ENCODE peak calls at places on chromosomes 4 and X, in eight cellular contexts. One of them, this sample, is unnamed.

GRCh38 chrX:35380808-35381700 is 417.1 kb upstream of the MAGEB16 start:
- DNase-seq in epithelial cell of esophagus: peak; percentile 46
- DNase-seq in fibroblast of villous mesenchyme: peak; percentile 0
- DNase-seq in choroid plexus epithelial cell: peak; percentile 26
- DNase-seq in Jurkat, Clone E6-1: peak; percentile 11
- DNase-seq in body of pancreas: peak; percentile 44
- DNase-seq in HL-60: peak; percentile 6
- DNase-seq in AG10803: peak; percentile 1
- DNase-seq in this sample: no peak

GRCh38 chrX:23373129-23373804 is 38.6 kb downstream of the PTCHD1 start:
- DNase-seq in epithelial cell of esophagus: peak; percentile 85
- DNase-seq in fibroblast of villous mesenchyme: peak; percentile 27
- DNase-seq in choroid plexus epithelial cell: peak; percentile 81
- DNase-seq in Jurkat, Clone E6-1: no peak
- DNase-seq in body of pancreas: no peak
- DNase-seq in HL-60: no peak
- DNase-seq in AG10803: peak; percentile 26
- DNase-seq in this sample: no peak

GRCh38 chr4:85409251-85409650 is 65.7 kb upstream of the ARHGAP24 start:
- DNase-seq in epithelial cell of esophagus: no peak
- DNase-seq in fibroblast of villous mesenchyme: peak; percentile 40
- DNase-seq in choroid plexus epithelial cell: peak; percentile 16
- DNase-seq in Jurkat, Clone E6-1: no peak
- DNase-seq in body of pancreas: no peak
- DNase-seq in HL-60: no peak
- DNase-seq in AG10803: no peak
- DNase-seq in this sample: no peak

GRCh38 chr4:54085284-54085683 is 14.7 kb upstream of the GSX2 start:
- DNase-seq in epithelial cell of esophagus: peak; percentile 96
- DNase-seq in fibroblast of villous mesenchyme: peak; percentile 71
- DNase-seq in choroid plexus epithelial cell: peak; percentile 93
- DNase-seq in Jurkat, Clone E6-1: no peak
- DNase-seq in body of pancreas: no peak
- DNase-seq in HL-60: no peak
- DNase-seq in AG10803: peak; percentile 88
- DNase-seq in this sample: no peak

GRCh38 chr4:35730414-35730813 is 513.9 kb downstream of the ARAP2 start:
- DNase-seq in epithelial cell of esophagus: no peak
- DNase-seq in fibroblast of villous mesenchyme: no peak
- DNase-seq in choroid plexus epithelial cell: no peak
- DNase-seq in Jurkat, Clone E6-1: no peak
- DNase-seq in body of pancreas: no peak
- DNase-seq in HL-60: no peak
- DNase-seq in AG10803: no peak
- DNase-seq in this sample: no peak

GRCh38 chr4:76950846-76951321 is 1.3 kb downstream of the SEPTIN11 start:
- DNase-seq in epithelial cell of esophagus: peak; percentile 32
- DNase-seq in fibroblast of villous mesenchyme: peak; percentile 65
- DNase-seq in choroid plexus epithelial cell: peak; percentile 67
- DNase-seq in Jurkat, Clone E6-1: no peak
- DNase-seq in body of pancreas: peak; percentile 13
- DNase-seq in HL-60: peak; percentile 22
- DNase-seq in AG10803: peak; percentile 76
- DNase-seq in this sample: peak; percentile 16

GRCh38 chr4:25320374-25321172 is 8.0 kb downstream of the ZCCHC4 start:
- DNase-seq in epithelial cell of esophagus: peak; percentile 91
- DNase-seq in fibroblast of villous mesenchyme: peak; percentile 77
- DNase-seq in choroid plexus epithelial cell: peak; percentile 97
- DNase-seq in Jurkat, Clone E6-1: no peak
- DNase-seq in body of pancreas: no peak
- DNase-seq in HL-60: peak; percentile 67
- DNase-seq in AG10803: peak; percentile 67
- DNase-seq in this sample: no peak

GRCh38 chrX:69357293-69357692 is 146.8 kb upstream of the NALF2 start:
- DNase-seq in epithelial cell of esophagus: peak; percentile 2
- DNase-seq in fibroblast of villous mesenchyme: no peak
- DNase-seq in choroid plexus epithelial cell: no peak
- DNase-seq in Jurkat, Clone E6-1: no peak
- DNase-seq in body of pancreas: no peak
- DNase-seq in HL-60: no peak
- DNase-seq in AG10803: no peak
- DNase-seq in this sample: no peak

GRCh38 chrX:23820235-23820782 is 37.3 kb downstream of the SAT1 start:
- DNase-seq in epithelial cell of esophagus: peak; percentile 48
- DNase-seq in fibroblast of villous mesenchyme: peak; percentile 28
- DNase-seq in choroid plexus epithelial cell: peak; percentile 55
- DNase-seq in Jurkat, Clone E6-1: peak; percentile 45
- DNase-seq in body of pancreas: no peak
- DNase-seq in HL-60: no peak
- DNase-seq in AG10803: no peak
- DNase-seq in this sample: no peak

GRCh38 chr4:162803378-162803777 is 363.3 kb downstream of the NAF1 start:
- DNase-seq in epithelial cell of esophagus: no peak
- DNase-seq in fibroblast of villous mesenchyme: no peak
- DNase-seq in choroid plexus epithelial cell: no peak
- DNase-seq in Jurkat, Clone E6-1: no peak
- DNase-seq in body of pancreas: no peak
- DNase-seq in HL-60: no peak
- DNase-seq in AG10803: no peak
- DNase-seq in this sample: no peak

GRCh38 chr4:71553605-71554004 is 214.8 kb downstream of the SLC4A4 start:
- DNase-seq in epithelial cell of esophagus: peak; percentile 59
- DNase-seq in fibroblast of villous mesenchyme: peak; percentile 27
- DNase-seq in choroid plexus epithelial cell: peak; percentile 51
- DNase-seq in Jurkat, Clone E6-1: peak; percentile 28
- DNase-seq in body of pancreas: no peak
- DNase-seq in HL-60: no peak
- DNase-seq in AG10803: peak; percentile 71
- DNase-seq in this sample: no peak

GRCh38 chr4:88802585-88803285 is 105.1 kb upstream of the NAP1L5 start:
- DNase-seq in epithelial cell of esophagus: no peak
- DNase-seq in fibroblast of villous mesenchyme: no peak
- DNase-seq in choroid plexus epithelial cell: peak; percentile 48
- DNase-seq in Jurkat, Clone E6-1: no peak
- DNase-seq in body of pancreas: no peak
- DNase-seq in HL-60: no peak
- DNase-seq in AG10803: peak; percentile 18
- DNase-seq in this sample: no peak

GRCh38 chr4:147760695-147761094 is 28.8 kb downstream of the ARHGAP10 start:
- DNase-seq in epithelial cell of esophagus: no peak
- DNase-seq in fibroblast of villous mesenchyme: no peak
- DNase-seq in choroid plexus epithelial cell: no peak
- DNase-seq in Jurkat, Clone E6-1: no peak
- DNase-seq in body of pancreas: peak; percentile 77
- DNase-seq in HL-60: no peak
- DNase-seq in AG10803: no peak
- DNase-seq in this sample: peak; percentile 40

DNA sequence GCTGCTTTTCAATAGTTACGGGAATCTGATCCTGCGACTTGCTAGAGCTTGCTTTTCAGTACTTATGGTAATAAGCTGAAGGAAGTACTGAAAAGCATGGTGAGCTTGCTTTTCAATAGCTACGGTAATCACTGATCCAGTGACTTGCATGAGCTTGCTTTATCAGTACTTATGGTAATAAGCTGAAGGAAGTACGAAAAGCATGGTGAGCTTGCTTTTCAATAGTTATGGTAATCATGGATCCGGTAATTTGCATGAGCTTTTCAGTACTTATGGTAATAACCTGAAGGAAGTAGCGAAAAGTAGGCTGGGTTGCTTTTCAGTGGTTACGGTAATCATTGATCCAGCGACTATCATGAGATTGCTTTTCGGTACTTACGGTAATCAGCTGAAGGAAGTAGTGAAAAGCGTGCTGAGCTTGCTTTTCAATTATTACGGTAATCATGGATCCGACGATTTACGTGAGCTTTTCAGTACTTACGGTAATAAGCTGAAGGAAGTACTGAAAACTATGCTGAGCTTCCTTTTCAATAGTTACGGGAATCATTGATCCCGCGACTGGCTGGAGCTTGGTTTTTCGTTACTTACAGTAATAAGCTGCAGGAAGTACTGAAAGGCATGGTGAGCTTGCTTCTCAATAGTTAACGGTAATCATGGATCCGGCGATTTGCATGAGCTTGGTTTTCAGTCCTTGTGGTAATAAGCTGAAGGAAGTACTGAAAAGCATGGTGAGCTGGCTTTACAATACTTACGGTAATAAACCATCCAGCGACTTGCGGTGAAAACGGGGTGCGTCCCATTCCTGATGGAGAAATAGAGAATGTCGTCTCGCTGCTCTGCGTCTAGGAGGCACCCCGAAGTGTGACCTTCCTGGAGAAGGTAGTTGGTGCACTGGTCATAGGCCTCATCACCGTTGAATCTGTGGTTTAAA is 6.5 kb downstream of the CRLF2 start:
- DNase-seq in epithelial cell of esophagus: peak; percentile 64
- DNase-seq in fibroblast of villous mesenchyme: peak; percentile 60
- DNase-seq in choroid plexus epithelial cell: peak; percentile 82
- DNase-seq in Jurkat, Clone E6-1: peak; percentile 94
- DNase-seq in body of pancreas: peak; percentile 20
- DNase-seq in HL-60: no peak
- DNase-seq in AG10803: peak; percentile 62
- DNase-seq in this sample: peak; percentile 37
- H3K4me3 ChIP-seq in epithelial cell of esophagus: no peak overlapping the region
- H3K4me3 ChIP-seq in fibroblast of villous mesenchyme: no peak overlapping the region
- H3K4me3 ChIP-seq in choroid plexus epithelial cell: peak overlapping the region; percentile 33
- H3K4me3 ChIP-seq in Jurkat, Clone E6-1: peak overlapping the region; percentile 55
- H3K4me3 ChIP-seq in body of pancreas: no peak overlapping the region
- H3K4me3 ChIP-seq in HL-60: no peak overlapping the region
- H3K4me3 ChIP-seq in AG10803: no peak overlapping the region
- H3K4me3 ChIP-seq in this sample: peak overlapping the region; percentile 5

DNA sequence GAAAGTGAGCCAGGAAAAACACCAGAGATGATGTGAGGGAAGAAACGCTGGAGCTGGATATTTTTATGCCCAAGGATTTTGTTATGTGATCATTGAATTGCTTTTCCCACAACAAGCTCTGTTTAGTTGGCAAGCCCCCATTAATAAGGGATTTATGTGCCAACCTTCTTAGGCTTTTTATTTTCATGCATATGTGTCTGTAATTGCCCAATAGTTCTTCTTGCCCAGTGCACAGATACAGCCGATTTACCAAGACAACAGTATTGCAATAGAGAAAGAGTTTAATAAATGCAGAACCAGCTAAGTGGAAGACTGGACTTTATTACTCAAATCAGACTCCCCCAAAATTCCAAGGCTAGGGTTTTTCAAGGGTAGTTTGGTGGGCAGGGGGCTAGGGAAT is 57.7 kb downstream of the TRIM2 start:
- DNase-seq in epithelial cell of esophagus: no peak
- DNase-seq in fibroblast of villous mesenchyme: no peak
- DNase-seq in choroid plexus epithelial cell: no peak
- DNase-seq in Jurkat, Clone E6-1: no peak
- DNase-seq in body of pancreas: no peak
- DNase-seq in HL-60: no peak
- DNase-seq in AG10803: peak; percentile 52
- DNase-seq in this sample: no peak
- H3K4me3 ChIP-seq in epithelial cell of esophagus: no peak overlapping the region
- H3K4me3 ChIP-seq in fibroblast of villous mesenchyme: no peak overlapping the region
- H3K4me3 ChIP-seq in choroid plexus epithelial cell: no peak overlapping the region
- H3K4me3 ChIP-seq in Jurkat, Clone E6-1: no peak overlapping the region
- H3K4me3 ChIP-seq in body of pancreas: no peak overlapping the region
- H3K4me3 ChIP-seq in HL-60: no peak overlapping the region
- H3K4me3 ChIP-seq in AG10803: no peak overlapping the region
- H3K4me3 ChIP-seq in this sample: no peak overlapping the region

GRCh38 chr4:5888706-5889696 is 3.9 kb downstream of the CRMP1 start:
- DNase-seq in epithelial cell of esophagus: no peak
- DNase-seq in fibroblast of villous mesenchyme: no peak
- DNase-seq in choroid plexus epithelial cell: no peak
- DNase-seq in Jurkat, Clone E6-1: no peak
- DNase-seq in body of pancreas: no peak
- DNase-seq in HL-60: no peak
- DNase-seq in AG10803: no peak
- DNase-seq in this sample: no peak

GRCh38 chr4:5887361-5888221 is 5.3 kb downstream of the CRMP1 start:
- DNase-seq in epithelial cell of esophagus: no peak
- DNase-seq in fibroblast of villous mesenchyme: no peak
- DNase-seq in choroid plexus epithelial cell: no peak
- DNase-seq in Jurkat, Clone E6-1: no peak
- DNase-seq in body of pancreas: no peak
- DNase-seq in HL-60: no peak
- DNase-seq in AG10803: no peak
- DNase-seq in this sample: no peak

GRCh38 chr4:5890063-5890727 is 2.7 kb downstream of the CRMP1 start:
- DNase-seq in epithelial cell of esophagus: no peak
- DNase-seq in fibroblast of villous mesenchyme: no peak
- DNase-seq in choroid plexus epithelial cell: peak; percentile 4
- DNase-seq in Jurkat, Clone E6-1: no peak
- DNase-seq in body of pancreas: peak; percentile 43
- DNase-seq in HL-60: no peak
- DNase-seq in AG10803: no peak
- DNase-seq in this sample: no peak

GRCh38 chr4:5887011-5887360 is 5.9 kb downstream of the CRMP1 start:
- DNase-seq in epithelial cell of esophagus: no peak
- DNase-seq in fibroblast of villous mesenchyme: no peak
- DNase-seq in choroid plexus epithelial cell: no peak
- DNase-seq in Jurkat, Clone E6-1: no peak
- DNase-seq in body of pancreas: no peak
- DNase-seq in HL-60: no peak
- DNase-seq in AG10803: no peak
- DNase-seq in this sample: no peak

GRCh38 chr4:5888222-5888701 is 4.6 kb downstream of the CRMP1 start:
- DNase-seq in epithelial cell of esophagus: no peak
- DNase-seq in fibroblast of villous mesenchyme: no peak
- DNase-seq in choroid plexus epithelial cell: no peak
- DNase-seq in Jurkat, Clone E6-1: no peak
- DNase-seq in body of pancreas: peak; percentile 16
- DNase-seq in HL-60: no peak
- DNase-seq in AG10803: no peak
- DNase-seq in this sample: no peak
- H3K4me3 ChIP-seq in epithelial cell of esophagus: no peak overlapping the region
- H3K4me3 ChIP-seq in fibroblast of villous mesenchyme: no peak overlapping the region
- H3K4me3 ChIP-seq in choroid plexus epithelial cell: no peak overlapping the region
- H3K4me3 ChIP-seq in Jurkat, Clone E6-1: no peak overlapping the region
- H3K4me3 ChIP-seq in body of pancreas: no peak overlapping the region
- H3K4me3 ChIP-seq in HL-60: no peak overlapping the region
- H3K4me3 ChIP-seq in AG10803: no peak overlapping the region
- H3K4me3 ChIP-seq in this sample: peak overlapping the region; percentile 44

DNA sequence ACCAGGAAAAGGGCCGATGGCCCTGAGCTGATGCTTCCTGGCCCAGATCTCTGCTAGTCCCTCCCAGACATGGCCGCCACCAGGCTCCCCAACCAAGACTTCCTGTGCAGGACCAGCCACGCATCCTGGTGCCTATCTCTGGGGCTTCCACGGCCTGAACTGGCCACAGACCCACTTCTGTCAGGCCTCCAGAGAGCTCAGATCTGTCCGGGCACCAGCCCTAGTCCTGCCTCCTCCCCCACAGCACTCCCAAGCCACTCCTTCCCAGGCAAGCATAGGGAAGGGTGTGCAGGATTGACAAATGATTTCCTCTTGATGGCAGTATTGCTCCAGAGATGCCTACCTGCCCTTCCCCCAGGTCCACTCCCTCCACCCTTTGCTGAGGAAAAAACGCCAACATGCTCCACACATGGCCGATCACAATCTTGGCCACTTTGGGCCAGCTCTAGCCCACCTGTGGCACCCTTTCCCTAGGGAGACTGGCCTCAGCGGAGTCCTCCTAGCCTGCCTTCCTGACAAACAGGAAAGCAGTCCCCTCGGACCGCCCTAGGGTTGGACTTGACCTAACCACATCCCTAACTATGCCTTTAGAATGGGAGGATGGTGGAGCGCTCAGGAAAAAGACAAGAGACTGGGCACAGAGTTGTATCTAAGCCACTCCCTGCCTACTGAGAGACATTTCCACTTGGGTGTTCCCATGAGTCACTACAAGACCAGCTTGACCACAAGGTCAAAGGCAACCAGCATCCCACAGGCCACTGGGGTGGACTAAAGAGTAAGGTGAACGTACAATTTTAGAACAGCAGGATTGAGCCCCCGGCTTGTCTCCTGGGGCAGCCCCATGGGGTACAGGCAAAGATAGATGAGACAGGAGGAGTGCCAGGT is 277.5 kb upstream of the AGTR2 start:
- DNase-seq in epithelial cell of esophagus: peak; percentile 22
- DNase-seq in fibroblast of villous mesenchyme: peak; percentile 53
- DNase-seq in choroid plexus epithelial cell: peak; percentile 21
- DNase-seq in Jurkat, Clone E6-1: no peak
- DNase-seq in body of pancreas: peak; percentile 78
- DNase-seq in HL-60: peak; percentile 51
- DNase-seq in AG10803: no peak
- DNase-seq in this sample: no peak
- H3K4me3 ChIP-seq in epithelial cell of esophagus: no peak overlapping the region
- H3K4me3 ChIP-seq in fibroblast of villous mesenchyme: peak overlapping the region; percentile 33
- H3K4me3 ChIP-seq in choroid plexus epithelial cell: no peak overlapping the region
- H3K4me3 ChIP-seq in Jurkat, Clone E6-1: no peak overlapping the region
- H3K4me3 ChIP-seq in body of pancreas: no peak overlapping the region
- H3K4me3 ChIP-seq in HL-60: no peak overlapping the region
- H3K4me3 ChIP-seq in AG10803: no peak overlapping the region
- H3K4me3 ChIP-seq in this sample: no peak overlapping the region